ENCODE peak calls at places on chromosome 2, in eight cellular contexts. A, Q, W, Z, K, H, L and O are unnamed samples.

GRCh38 chr2:174826051-174826450 is 61.8 kb upstream of the CHRNA1 start:
- DNase-seq in K (no peak), A (no peak), H (no peak), W (no peak), Q (no peak), Z (no peak), L (no peak), O (no peak)

GRCh38 chr2:127332335-127332734 is 38.4 kb upstream of the ERCC3 start:
- DNase-seq in W (no peak), L (no peak), Z (no peak), Q (no peak), K (no peak), H (no peak), A (no peak), O (no peak)

GRCh38 chr2:120966510-120967254 is 231.0 kb downstream of the GLI2 start:
- DNase-seq in Z (no peak), Q (no peak), W (no peak), K (no peak), H (no peak), A (no peak), L (no peak), O (no peak)

GRCh38 chr2:160389875-160390274 is 103.7 kb downstream of the RBMS1 start:
- DNase-seq in Q (no peak), K (no peak), H (no peak), L (no peak), W (no peak), Z (no peak), A (no peak), O (no peak)

GRCh38 chr2:62471816-62472215 is 34.2 kb downstream of the TMEM17 start:
- DNase-seq in L (no peak), W (no peak), Z (no peak), A (no peak), K (no peak), Q (no peak), H (no peak), O (no peak)

GRCh38 chr2:180231015-180231414 is 223.9 kb upstream of the CWC22 start:
- DNase-seq in Z (no peak), K (peak; percentile 53), W (no peak), A (no peak), H (no peak), Q (no peak), L (no peak), O (no peak)

GRCh38 chr2:48767330-48767729 is 11.8 kb upstream of the LHCGR start:
- DNase-seq in Z (no peak), K (no peak), W (no peak), A (no peak), H (no peak), Q (no peak), L (no peak), O (no peak)

GRCh38 chr2:196295005-196295404 is 123.6 kb upstream of the STK17B start:
- DNase-seq in L (no peak), H (peak; percentile 50), Z (no peak), Q (no peak), K (no peak), A (no peak), W (no peak), O (no peak)

GRCh38 chr2:203022751-203023150 is 8.1 kb downstream of the NBEAL1 start:
- DNase-seq in W (no peak), H (no peak), K (no peak), Z (no peak), L (no peak), A (no peak), Q (no peak), O (no peak)

GRCh38 chr2:202858601-202859000 is 13.0 kb downstream of the ICA1L start:
- DNase-seq in H (no peak), W (no peak), A (no peak), Z (no peak), L (no peak), K (no peak), Q (no peak), O (no peak)

GRCh38 chr2:45178854-45179253 is 169.6 kb upstream of the SIX2 start:
- DNase-seq in W (no peak), Q (no peak), L (no peak), A (no peak), H (no peak), Z (no peak), K (no peak), O (no peak)

GRCh38 chr2:113848758-113849460 is 41.0 kb upstream of the ACTR3 start:
- DNase-seq in H (peak; percentile 41), L (no peak), W (no peak), A (no peak), Q (no peak), Z (peak; percentile 64), K (no peak), O (no peak)

GRCh38 chr2:37602040-37602439 is 69.4 kb downstream of the CDC42EP3 start:
- DNase-seq in W (no peak), H (peak; percentile 24), L (no peak), Z (no peak), A (no peak), Q (no peak), K (no peak), O (no peak)

GRCh38 chr2:72895759-72896281 is 8.6 kb downstream of the SPR start:
- DNase-seq in L (no peak), A (no peak), H (no peak), W (no peak), K (peak; percentile 53), Q (peak; percentile 7), Z (peak; percentile 50), O (no peak)

GRCh38 chr2:202486351-202486750 is 110.2 kb downstream of the BMPR2 start:
- DNase-seq in A (no peak), Z (no peak), Q (no peak), L (no peak), H (no peak), W (no peak), K (no peak), O (no peak)

GRCh38 chr2:37460866-37461229 is 116.4 kb downstream of the QPCT start:
- DNase-seq in L (no peak), A (no peak), W (no peak), Q (no peak), K (no peak), Z (no peak), H (no peak), O (no peak)

GRCh38 chr2:128369126-128369555 is 50.5 kb upstream of the HS6ST1 start:
- DNase-seq in A (no peak), W (no peak), L (no peak), H (no peak), Q (no peak), Z (no peak), K (peak; percentile 81), O (no peak)

GRCh38 chr2:109057686-109058085 is 68.7 kb upstream of the EDAR start:
- DNase-seq in K (peak; percentile 57), L (no peak), A (no peak), Q (no peak), W (no peak), Z (no peak), H (no peak), O (no peak)

GRCh38 chr2:10135296-10136089 is 13.0 kb downstream of the RRM2 start:
- DNase-seq in Z (peak; percentile 14), K (no peak), Q (no peak), H (no peak), A (no peak), L (no peak), W (no peak), O (no peak)

GRCh38 chr2:96131152-96131817 is 7.0 kb downstream of the ASTL start:
- DNase-seq in W (no peak), L (no peak), Z (no peak), K (no peak), H (no peak), Q (no peak), A (no peak), O (no peak)

GRCh38 chr2:232436381-232437129 is 19.4 kb upstream of the ALPI start:
- DNase-seq in L (no peak), K (no peak), H (no peak), Q (no peak), Z (no peak), W (no peak), A (no peak), O (no peak)

GRCh38 chr2:21422050-21422449 is 298.3 kb downstream of the TDRD15 start:
- DNase-seq in A (no peak), Z (no peak), W (peak; percentile 29), L (no peak), K (peak; percentile 66), Q (no peak), H (peak; percentile 64), O (no peak)
- TF ChIP-seq CTCF in A (no peak), Z (no peak), W (no peak), L (no peak), K (peak; percentile 81), Q (peak; percentile 36), H (peak; percentile 76), O (peak; percentile 67)

GRCh38 chr2:226813148-226813701 is 13.6 kb upstream of the IRS1 start:
- DNase-seq in H (no peak), K (peak; percentile 52), Q (no peak), W (no peak), L (no peak), Z (no peak), A (no peak), O (no peak)
- TF ChIP-seq CTCF in H (peak; percentile 56), K (peak; percentile 57), Q (peak; percentile 53), W (no peak), L (no peak), Z (peak; percentile 75), A (no peak), O (peak; percentile 47)

GRCh38 chr2:215356948-215357461 is 45.1 kb downstream of the ATIC start:
- DNase-seq in H (no peak), W (no peak), Q (no peak), A (no peak), L (no peak), Z (no peak), K (no peak), O (no peak)
- TF ChIP-seq CTCF in H (no peak), W (no peak), Q (no peak), A (no peak), L (no peak), Z (no peak), K (no peak), O (no peak)

GRCh38 chr2:240585681-240586197 is 795 bp upstream of the CAPN10 start:
- DNase-seq in W (no peak), L (no peak), Q (no peak), K (peak; percentile 36), A (no peak), H (no peak), Z (no peak), O (no peak)
- TF ChIP-seq CTCF in W (no peak), L (no peak), Q (no peak), K (no peak), A (no peak), H (no peak), Z (no peak), O (no peak)

GRCh38 chr2:207073791-207074678 is 91.7 kb downstream of the KLF7 start:
- DNase-seq in Z (no peak), W (no peak), K (no peak), H (peak; percentile 7), L (no peak), Q (no peak), A (no peak), O (no peak)
- TF ChIP-seq CTCF in Z (no peak), W (no peak), K (peak; percentile 36), H (no peak), L (no peak), Q (no peak), A (no peak), O (no peak)

GRCh38 chr2:55062754-55063153 is 12.5 kb upstream of the RTN4 start:
- DNase-seq in K (no peak), Q (no peak), H (no peak), A (no peak), W (no peak), Z (no peak), L (no peak), O (no peak)
- TF ChIP-seq CTCF in K (no peak), Q (no peak), H (no peak), A (no peak), W (no peak), Z (no peak), L (no peak), O (no peak)